ENCODE peak calls at places on chromosome 5, in nine cellular contexts. U, B, W, G, H, C, D, O and Q are unnamed samples.

GRCh38 chr5:171492781-171493180 is 73.3 kb downstream of the FGF18 start:
- DNase-seq in G (peak), O (peak), B (peak), D (no peak), U (no peak), W (no peak), C (peak), H (no peak), Q (no peak)

GRCh38 chr5:38497946-38498345 is 58.5 kb downstream of the LIFR start:
- DNase-seq in H (no peak), C (peak), O (no peak), B (no peak), W (no peak), D (no peak), G (peak), U (no peak), Q (no peak)

GRCh38 chr5:73067213-73067612 is 53.2 kb upstream of the TMEM171 start:
- DNase-seq in G (peak), H (no peak), W (peak), D (no peak), B (no peak), O (no peak), C (no peak), U (no peak), Q (no peak)

GRCh38 chr5:92868442-92868841 is 712.6 kb downstream of the NR2F1-AS1 start:
- DNase-seq in C (no peak), H (no peak), D (no peak), G (no peak), W (no peak), O (no peak), B (no peak), U (no peak), Q (no peak)

GRCh38 chr5:392431-392988 is 50.5 kb upstream of the EXOC3 start:
- DNase-seq in U (no peak), W (peak), C (no peak), H (peak), B (peak), D (no peak), O (no peak), G (peak), Q (peak)

GRCh38 chr5:172444626-172445365 is 9.5 kb downstream of the SH3PXD2B start:
- DNase-seq in G (no peak), W (no peak), B (no peak), D (no peak), O (no peak), H (peak), C (no peak), U (no peak), Q (no peak)

GRCh38 chr5:147508711-147509040 is 1.2 kb downstream of the DPYSL3 start:
- DNase-seq in H (no peak), C (peak), O (no peak), W (peak), D (no peak), U (no peak), G (no peak), B (no peak), Q (no peak)

GRCh38 chr5:12250454-12250853 is 346.2 kb upstream of the CTNND2 start:
- DNase-seq in H (no peak), G (no peak), B (no peak), U (peak), D (no peak), O (no peak), C (no peak), W (no peak), Q (no peak)

GRCh38 chr5:152674403-152674802 is 269.3 kb upstream of the NMUR2 start:
- DNase-seq in C (no peak), O (no peak), H (no peak), G (no peak), U (no peak), B (no peak), W (no peak), D (no peak), Q (no peak)

GRCh38 chr5:64637837-64638443 is 52.4 kb upstream of the SHISAL2B start:
- DNase-seq in B (peak), C (no peak), G (no peak), H (no peak), O (no peak), D (no peak), U (peak), W (no peak), Q (no peak)

GRCh38 chr5:34053133-34053532 is 10.1 kb upstream of the C1QTNF3 start:
- DNase-seq in B (no peak), W (peak), H (no peak), O (no peak), U (no peak), G (peak), C (peak), D (no peak), Q (no peak)

GRCh38 chr5:68239485-68239884 is 23.9 kb downstream of the PIK3R1 start:
- DNase-seq in C (peak), B (no peak), D (no peak), W (peak), H (peak), U (no peak), G (peak), O (no peak), Q (no peak)

GRCh38 chr5:152505442-152506042 is 100.5 kb upstream of the NMUR2 start:
- DNase-seq in U (peak), O (peak), W (peak), B (peak), H (no peak), G (peak), C (peak), D (peak), Q (no peak)

GRCh38 chr5:160449458-160449857 is 27.8 kb downstream of the PTTG1 start:
- DNase-seq in O (no peak), U (no peak), H (no peak), G (no peak), C (no peak), D (no peak), W (no peak), B (no peak), Q (no peak)

GRCh38 chr5:31054436-31054835 is 139.1 kb upstream of the CDH6 start:
- DNase-seq in G (no peak), U (no peak), H (no peak), B (no peak), O (no peak), W (no peak), C (no peak), D (no peak), Q (no peak)

GRCh38 chr5:139903805-139904565 is 108.4 kb downstream of the PSD2 start:
- DNase-seq in C (no peak), W (peak), U (peak), H (no peak), O (peak), B (peak), D (peak), G (no peak), Q (no peak)

GRCh38 chr5:16461782-16462181 is 3.8 kb downstream of the ZNF622 start:
- DNase-seq in D (no peak), H (no peak), C (peak), U (no peak), G (peak), W (peak), O (no peak), B (no peak), Q (no peak)

GRCh38 chr5:72510610-72511121 is 3.5 kb upstream of the ZNF366 start:
- DNase-seq in H (peak), B (no peak), O (no peak), D (no peak), C (peak), U (no peak), G (peak), W (no peak), Q (no peak)

GRCh38 chr5:71780597-71780996 is 61.5 kb downstream of the CARTPT start:
- DNase-seq in H (no peak), U (no peak), W (no peak), O (no peak), C (no peak), B (no peak), G (no peak), D (no peak), Q (no peak)

GRCh38 chr5:159459951-159460538 is 129.8 kb upstream of the IL12B start:
- DNase-seq in B (no peak), C (peak), W (peak), O (no peak), U (no peak), D (no peak), H (no peak), G (peak), Q (no peak)

GRCh38 chr5:122195784-122196394 is 66.5 kb downstream of the ZNF474 start:
- DNase-seq in B (peak), U (peak), W (peak), D (no peak), C (peak), H (no peak), G (peak), O (peak), Q (no peak)

GRCh38 chr5:133474851-133475590 is 137.3 kb downstream of the FSTL4 start:
- DNase-seq in U (no peak), C (no peak), H (no peak), O (no peak), G (no peak), B (no peak), W (no peak), D (no peak), Q (no peak)

GRCh38 chr5:9715891-9716335 is 85.8 kb upstream of the TAS2R1 start:
- DNase-seq in D (no peak), H (no peak), G (peak), U (no peak), O (no peak), B (no peak), C (no peak), W (no peak), Q (no peak)

GRCh38 chr5:142922223-142922952 is 152.2 kb downstream of the ARHGAP26 start:
- DNase-seq in B (no peak), D (no peak), U (peak), O (peak), G (peak), H (no peak), C (peak), W (no peak), Q (no peak)

GRCh38 chr5:177366528-177367322 is 9.0 kb downstream of the RGS14 start:
- DNase-seq in H (peak), U (peak), C (no peak), G (peak), W (no peak), B (peak), O (no peak), D (peak), Q (peak)

GRCh38 chr5:139696894-139697658 is 48.9 kb downstream of the CXXC5 start:
- DNase-seq in W (peak), G (peak), U (peak), H (peak), D (peak), B (peak), C (no peak), O (no peak), Q (no peak)

GRCh38 chr5:170278611-170279500 is 18.7 kb downstream of the LCP2 start:
- DNase-seq in G (no peak), C (no peak), B (peak), D (no peak), H (peak), U (peak), W (no peak), O (no peak), Q (no peak)

GRCh38 chr5:80181618-80182211 is 74.1 kb downstream of the SERINC5 start:
- DNase-seq in H (peak), U (no peak), D (no peak), O (peak), B (no peak), G (no peak), C (peak), W (peak), Q (no peak)

GRCh38 chr5:4359847-4360246 is 764.2 kb downstream of the IRX1 start:
- DNase-seq in B (no peak), G (no peak), U (no peak), C (no peak), W (no peak), O (no peak), D (no peak), H (no peak), Q (no peak)

GRCh38 chr5:10607666-10608442 is 44.0 kb downstream of the ANKRD33B start:
- DNase-seq in H (peak), W (no peak), B (no peak), U (peak), C (peak), O (no peak), D (no peak), G (peak), Q (peak)

GRCh38 chr5:116068028-116068632 is 16.7 kb upstream of the COMMD10 start:
- DNase-seq in H (no peak), U (peak), W (peak), B (no peak), G (peak), O (peak), C (peak), D (no peak), Q (no peak)

GRCh38 chr5:34582364-34582763 is 73.8 kb upstream of the RAI14 start:
- DNase-seq in D (no peak), C (no peak), U (peak), B (no peak), G (no peak), H (no peak), O (no peak), W (no peak), Q (no peak)

GRCh38 chr5:128216860-128217531 is 133.4 kb downstream of the SLC12A2 start:
- DNase-seq in H (no peak), B (no peak), U (no peak), C (peak), G (peak), D (no peak), O (no peak), W (peak), Q (no peak)

GRCh38 chr5:38591450-38591849 is 35.0 kb upstream of the LIFR start:
- DNase-seq in G (no peak), W (no peak), D (no peak), B (no peak), U (no peak), C (peak), O (no peak), H (no peak), Q (no peak)

GRCh38 chr5:76099286-76099702 is 16.1 kb downstream of the SV2C start:
- DNase-seq in G (no peak), W (no peak), B (no peak), U (no peak), H (no peak), C (no peak), O (no peak), D (no peak), Q (no peak)

GRCh38 chr5:88545348-88545747 is 276.7 kb upstream of the TMEM161B start:
- DNase-seq in U (no peak), G (no peak), W (no peak), B (no peak), C (no peak), D (no peak), O (no peak), H (no peak), Q (no peak)

GRCh38 chr5:77642915-77643653 is 4.6 kb upstream of the OTP start:
- DNase-seq in U (peak), C (no peak), B (peak), G (no peak), O (no peak), D (no peak), H (no peak), W (no peak), Q (no peak)

GRCh38 chr5:77643654-77644404 is 5.3 kb upstream of the OTP start:
- DNase-seq in G (no peak), O (no peak), W (no peak), C (no peak), H (no peak), B (no peak), D (no peak), U (peak), Q (no peak)

GRCh38 chr5:77645995-77646639 is 7.6 kb upstream of the OTP start:
- DNase-seq in O (no peak), G (no peak), D (no peak), U (no peak), H (no peak), B (no peak), W (no peak), C (no peak), Q (no peak)

GRCh38 chr5:77644443-77645157 is 6.1 kb upstream of the OTP start:
- DNase-seq in H (no peak), W (no peak), G (no peak), U (peak), C (no peak), O (no peak), B (peak), D (no peak), Q (no peak)

GRCh38 chr5:77645158-77645994 is 6.9 kb upstream of the OTP start:
- DNase-seq in O (peak), H (no peak), W (no peak), G (no peak), U (peak), C (no peak), B (peak), D (peak), Q (peak)
- TF ChIP-seq CTCF in O (peak), H (peak), W (peak), G (no peak), U (peak), C (no peak), B (peak), D (peak), Q (peak)

GRCh38 chr5:1910861-1911772 is 28.4 kb upstream of the IRX4 start:
- DNase-seq in O (no peak), C (no peak), U (no peak), D (no peak), W (no peak), G (no peak), B (no peak), H (no peak), Q (no peak)
- TF ChIP-seq CTCF in O (no peak), C (no peak), U (no peak), D (no peak), W (no peak), G (no peak), B (no peak), H (no peak), Q (no peak)

GRCh38 chr5:131633830-131634229 is 1.2 kb downstream of the RAPGEF6 start:
- DNase-seq in G (no peak), W (no peak), C (peak), D (no peak), O (no peak), B (no peak), H (no peak), U (no peak), Q (no peak)

GRCh38 chr5:131634996-131635754 is at the start of gene RAPGEF6:
- DNase-seq in G (peak), O (peak), B (peak), C (peak), U (peak), H (peak), D (peak), W (peak), Q (peak)

GRCh38 chr5:131635755-131636479 is 888 bp upstream of the RAPGEF6 start:
- DNase-seq in C (no peak), D (no peak), O (peak), H (peak), U (no peak), B (no peak), G (peak), W (peak), Q (no peak)

GRCh38 chr5:131637694-131638093 is 2.7 kb upstream of the RAPGEF6 start:
- DNase-seq in H (no peak), B (no peak), D (no peak), U (no peak), G (no peak), C (no peak), O (no peak), W (no peak), Q (no peak)

DNA sequence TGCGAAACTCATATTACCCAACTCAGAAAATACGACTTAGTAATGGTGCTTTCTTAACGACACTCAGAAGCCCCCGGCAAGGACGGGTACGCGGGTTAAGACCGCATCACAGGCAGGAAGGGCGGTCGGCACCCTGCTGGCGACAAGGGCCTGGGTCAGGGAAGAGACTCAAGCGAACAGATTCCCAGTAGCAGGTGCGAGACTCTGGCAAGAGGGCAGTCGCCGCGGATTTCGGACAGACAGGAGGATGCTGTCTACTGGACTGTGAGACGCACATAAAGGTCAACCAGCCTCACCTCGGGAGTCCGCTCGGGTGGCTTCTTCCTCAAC is 398 bp downstream of the RAPGEF6 start:
- DNase-seq in O (peak), C (peak), H (peak), B (peak), G (peak), W (peak), U (peak), D (peak), Q (no peak)
- TF ChIP-seq CTCF in O (no peak), C (no peak), H (no peak), B (no peak), G (no peak), W (peak), U (peak), D (peak), Q (no peak)

GRCh38 chr5:86766103-86766502 is 148.4 kb downstream of the COX7C start:
- DNase-seq in O (no peak), D (no peak), C (no peak), U (no peak), G (no peak), B (no peak), W (no peak), H (no peak), Q (no peak)
- TF ChIP-seq CTCF in O (no peak), D (no peak), C (no peak), U (no peak), G (no peak), B (no peak), W (no peak), H (no peak), Q (no peak)